ENCODE peak calls at places on chromosomes 13 and 19, in four cellular contexts. K, N, P and Y are unnamed samples.

GRCh38 chr13:26168276-26168814 is 53.8 kb downstream of the RNF6 start:
- DNase-seq in K (no peak), N (no peak), P (no peak), Y (no peak)

GRCh38 chr19:38669532-38669931 is 22.1 kb downstream of the ACTN4 start:
- DNase-seq in K (no peak), N (no peak), P (peak), Y (no peak)

GRCh38 chr13:46761866-46762265 is 35.1 kb downstream of the ESD start:
- DNase-seq in K (no peak), N (no peak), P (no peak), Y (no peak)

GRCh38 chr19:57664269-57665127 is 4.2 kb upstream of the ZSCAN4 start:
- DNase-seq in K (peak), N (no peak), P (no peak), Y (peak)

GRCh38 chr13:45695198-45695730 is 6.9 kb upstream of the CBY2 start:
- DNase-seq in K (no peak), N (no peak), P (peak), Y (no peak)

GRCh38 chr19:5961969-5962945 is 15.7 kb downstream of the RANBP3 start:
- DNase-seq in K (peak), N (peak), P (peak), Y (no peak)

GRCh38 chr13:107864543-107865460 is 350.5 kb downstream of the LIG4 start:
- DNase-seq in K (peak), N (no peak), P (peak), Y (peak)

GRCh38 chr19:12833747-12834417 is 497 bp downstream of the RTBDN start:
- DNase-seq in K (no peak), N (no peak), P (peak), Y (peak)

GRCh38 chr13:73827434-73827833 is 306.8 kb downstream of the KLF12 start:
- DNase-seq in K (no peak), N (no peak), P (no peak), Y (no peak)

GRCh38 chr19:628168-628567 is 5.2 kb downstream of the POLRMT start:
- DNase-seq in K (no peak), N (no peak), P (peak), Y (no peak)
- TF ChIP-seq CTCF in K (peak), N (no peak), P (peak), Y (peak)

GRCh38 chr19:21128901-21129698 is 12.7 kb upstream of the ZNF431 start:
- DNase-seq in K (no peak), N (no peak), P (no peak), Y (no peak)

GRCh38 chr19:21127001-21127400 is 14.8 kb upstream of the ZNF431 start:
- DNase-seq in K (no peak), N (no peak), P (no peak), Y (no peak)

GRCh38 chr19:21130097-21130775 is 11.6 kb upstream of the ZNF431 start:
- DNase-seq in K (no peak), N (no peak), P (no peak), Y (no peak)

GRCh38 chr19:21126078-21126477 is 15.8 kb upstream of the ZNF431 start:
- DNase-seq in K (no peak), N (no peak), P (no peak), Y (no peak)

GRCh38 chr19:21127898-21128297 is 13.9 kb upstream of the ZNF431 start:
- DNase-seq in K (no peak), N (no peak), P (no peak), Y (no peak)
- TF ChIP-seq CTCF in K (no peak), N (no peak), P (no peak), Y (no peak)

DNA sequence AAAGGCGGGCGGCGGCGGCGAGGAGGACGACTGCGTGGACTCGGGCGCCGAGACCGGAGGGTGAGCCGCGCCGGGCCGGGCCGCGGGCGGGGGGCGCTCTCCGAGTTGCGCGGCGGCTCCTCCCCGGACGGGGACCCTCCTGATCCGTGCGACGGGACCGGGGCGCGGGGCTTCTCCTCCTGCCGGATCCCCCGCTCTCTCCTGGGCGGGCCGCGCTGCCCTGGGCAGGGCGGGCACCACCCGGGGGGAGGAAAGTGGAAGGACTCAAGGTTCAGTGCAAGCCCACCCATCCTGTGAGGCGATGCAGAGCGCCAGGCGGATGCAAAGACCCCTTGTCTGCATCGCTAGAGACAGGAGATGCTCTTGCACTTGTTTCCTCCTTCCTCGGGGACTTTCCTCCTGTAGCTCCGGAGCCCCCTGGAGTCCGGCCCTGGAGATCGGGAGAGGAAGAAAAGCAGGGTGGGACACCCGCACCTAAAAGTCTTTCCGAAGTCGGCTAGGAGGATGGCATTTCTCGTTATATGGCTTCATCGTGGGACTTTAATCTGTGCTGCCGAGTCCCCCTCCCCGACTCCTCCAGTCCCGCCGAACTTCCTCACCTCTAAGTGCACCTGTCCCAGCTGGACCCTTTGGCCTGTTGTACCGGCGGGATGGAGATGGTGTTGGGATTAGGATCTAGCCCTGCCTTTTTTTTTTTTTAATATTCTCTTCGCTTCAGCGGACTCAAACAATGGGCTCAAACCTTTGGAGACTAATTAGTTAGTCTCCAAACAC is 499 bp downstream of the FAM124A start:
- DNase-seq in K (peak), N (no peak), P (no peak), Y (peak)
- TF ChIP-seq CTCF in K (no peak), N (no peak), P (peak), Y (no peak)

DNA sequence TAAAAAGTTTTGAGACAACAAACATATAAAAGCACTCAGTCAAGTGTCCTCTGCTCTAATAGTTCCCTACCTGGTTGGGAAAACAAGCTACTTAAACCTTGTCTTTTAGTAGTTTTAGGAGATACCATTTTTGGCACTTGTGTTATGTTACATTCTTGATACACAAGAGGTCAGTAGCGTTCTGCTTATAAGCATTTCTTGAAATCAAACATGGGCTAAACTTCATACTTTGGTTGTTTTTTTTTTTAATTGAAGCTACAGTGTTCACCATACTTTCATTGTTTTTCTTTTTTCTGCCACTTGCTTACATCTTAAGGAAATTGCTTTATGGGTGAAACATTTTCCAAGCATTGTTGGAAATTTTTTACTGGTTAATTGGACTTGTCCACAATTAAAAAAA is 12.9 kb downstream of the NHLRC3 start:
- DNase-seq in K (peak), N (no peak), P (no peak), Y (peak)
- TF ChIP-seq CTCF in K (peak), N (peak), P (peak), Y (peak)

DNA sequence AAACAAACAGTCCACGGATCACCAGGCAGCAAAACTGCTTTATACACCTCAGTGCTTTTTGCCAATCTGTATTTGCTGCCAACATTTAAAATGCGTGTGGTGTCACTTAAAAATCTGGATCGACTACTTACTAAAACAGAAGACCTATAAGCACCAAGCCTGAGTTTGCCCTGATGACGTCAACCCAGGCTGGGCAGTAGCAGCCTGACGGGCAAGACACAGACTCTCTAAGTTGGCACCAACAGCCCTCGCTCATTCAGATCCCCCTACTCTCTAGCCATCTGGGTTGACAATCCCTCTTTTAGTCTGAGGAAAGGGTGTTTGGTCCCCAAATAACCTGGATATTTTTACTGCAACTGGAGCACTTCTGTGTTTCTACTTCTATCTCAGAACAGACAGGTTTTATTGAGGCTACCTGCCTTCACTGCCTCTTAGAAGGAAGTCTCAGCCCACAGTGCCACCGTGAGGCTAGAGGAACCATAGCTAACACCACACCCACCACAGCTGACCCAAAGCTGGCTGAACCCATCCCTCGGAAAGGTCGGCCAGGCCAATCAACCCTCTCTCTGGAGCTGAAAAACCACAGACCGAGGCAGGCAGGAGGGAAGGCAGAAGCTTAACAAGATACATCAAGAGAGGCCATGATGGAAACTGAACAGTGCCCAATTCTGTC is 6.9 kb downstream of the SUGP2 start:
- DNase-seq in K (no peak), N (no peak), P (peak), Y (no peak)
- TF ChIP-seq CTCF in K (no peak), N (no peak), P (no peak), Y (no peak)

GRCh38 chr13:25141042-25141441 is 31.0 kb downstream of the AMER2 start:
- DNase-seq in K (no peak), N (no peak), P (no peak), Y (no peak)
- TF ChIP-seq CTCF in K (no peak), N (no peak), P (no peak), Y (no peak)

DNA sequence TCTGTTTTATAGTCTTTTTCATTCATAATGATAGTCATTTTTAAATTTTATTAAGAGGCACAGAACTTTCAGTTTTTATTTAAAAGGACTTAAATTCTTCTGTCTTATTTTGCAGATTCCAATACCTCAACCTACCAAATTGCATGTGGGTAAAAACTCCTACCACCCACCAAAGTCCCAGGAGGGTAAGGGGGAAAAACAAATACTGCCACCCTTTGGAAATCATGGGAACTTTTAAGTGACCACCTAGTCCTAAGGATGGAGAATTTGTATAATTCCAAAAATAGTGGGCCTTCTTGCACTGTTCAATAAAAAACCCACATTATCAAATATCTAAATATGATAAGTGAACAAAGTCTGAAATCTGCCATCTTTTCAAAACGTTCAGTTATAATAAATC is 9.7 kb downstream of the SUPT20H start:
- DNase-seq in K (no peak), N (no peak), P (no peak), Y (no peak)
- TF ChIP-seq CTCF in K (no peak), N (no peak), P (peak), Y (no peak)